ENCODE peak calls at places on chromosomes 7 and 10, in seven cellular contexts. One of them, this sample, is unnamed.

GRCh38 chr7:2104716-2105115 is 128.0 kb downstream of the MAD1L1 start:
- DNase-seq in GM23248: peak; percentile 38
- DNase-seq in non-pigmented ciliary epithelial cell: no peak
- DNase-seq in thyroid gland: no peak
- DNase-seq in AG04450: no peak
- DNase-seq in HepG2: no peak
- DNase-seq in CD4-positive, alpha-beta T cell: no peak
- DNase-seq in this sample: no peak

GRCh38 chr10:95266674-95267095 is 24.1 kb downstream of the PDLIM1 start:
- DNase-seq in GM23248: peak; percentile 94
- DNase-seq in non-pigmented ciliary epithelial cell: peak; percentile 94
- DNase-seq in thyroid gland: no peak
- DNase-seq in AG04450: no peak
- DNase-seq in HepG2: peak; percentile 76
- DNase-seq in CD4-positive, alpha-beta T cell: no peak
- DNase-seq in this sample: peak; percentile 85

GRCh38 chr7:29044529-29044928 is 86.4 kb upstream of the TRIL start:
- DNase-seq in GM23248: peak; percentile 50
- DNase-seq in non-pigmented ciliary epithelial cell: peak; percentile 18
- DNase-seq in thyroid gland: no peak
- DNase-seq in AG04450: no peak
- DNase-seq in HepG2: no peak
- DNase-seq in CD4-positive, alpha-beta T cell: no peak
- DNase-seq in this sample: no peak

GRCh38 chr10:69976795-69977546 is 75.7 kb upstream of the MACROH2A2 start:
- DNase-seq in GM23248: no peak
- DNase-seq in non-pigmented ciliary epithelial cell: no peak
- DNase-seq in thyroid gland: no peak
- DNase-seq in AG04450: no peak
- DNase-seq in HepG2: no peak
- DNase-seq in CD4-positive, alpha-beta T cell: no peak
- DNase-seq in this sample: no peak

GRCh38 chr7:19747740-19748339 is 25.6 kb downstream of the TMEM196 start:
- DNase-seq in GM23248: peak; percentile 59
- DNase-seq in non-pigmented ciliary epithelial cell: no peak
- DNase-seq in thyroid gland: no peak
- DNase-seq in AG04450: no peak
- DNase-seq in HepG2: peak; percentile 32
- DNase-seq in CD4-positive, alpha-beta T cell: no peak
- DNase-seq in this sample: peak; percentile 52

GRCh38 chr10:1184541-1185415 is 128.6 kb downstream of the WDR37 start:
- DNase-seq in GM23248: no peak
- DNase-seq in non-pigmented ciliary epithelial cell: no peak
- DNase-seq in thyroid gland: no peak
- DNase-seq in AG04450: no peak
- DNase-seq in HepG2: no peak
- DNase-seq in CD4-positive, alpha-beta T cell: no peak
- DNase-seq in this sample: no peak

GRCh38 chr7:5867060-5867459 is 13.5 kb upstream of the OCM start:
- DNase-seq in GM23248: no peak
- DNase-seq in non-pigmented ciliary epithelial cell: no peak
- DNase-seq in thyroid gland: no peak
- DNase-seq in AG04450: no peak
- DNase-seq in HepG2: no peak
- DNase-seq in CD4-positive, alpha-beta T cell: no peak
- DNase-seq in this sample: no peak

GRCh38 chr7:18330563-18330962 is 165.0 kb upstream of the HDAC9 start:
- DNase-seq in GM23248: no peak
- DNase-seq in non-pigmented ciliary epithelial cell: no peak
- DNase-seq in thyroid gland: no peak
- DNase-seq in AG04450: no peak
- DNase-seq in HepG2: no peak
- DNase-seq in CD4-positive, alpha-beta T cell: no peak
- DNase-seq in this sample: no peak

GRCh38 chr10:113907166-113907565 is 52.7 kb downstream of the NHLRC2 start:
- DNase-seq in GM23248: peak; percentile 7
- DNase-seq in non-pigmented ciliary epithelial cell: peak; percentile 52
- DNase-seq in thyroid gland: no peak
- DNase-seq in AG04450: no peak
- DNase-seq in HepG2: no peak
- DNase-seq in CD4-positive, alpha-beta T cell: no peak
- DNase-seq in this sample: no peak

GRCh38 chr7:130896898-130897514 is 163.0 kb upstream of the KLF14 start:
- DNase-seq in GM23248: peak; percentile 92
- DNase-seq in non-pigmented ciliary epithelial cell: no peak
- DNase-seq in thyroid gland: peak; percentile 91
- DNase-seq in AG04450: no peak
- DNase-seq in HepG2: peak; percentile 52
- DNase-seq in CD4-positive, alpha-beta T cell: peak; percentile 60
- DNase-seq in this sample: peak; percentile 87

GRCh38 chr7:28178537-28178936 is 2.1 kb downstream of the JAZF1 start:
- DNase-seq in GM23248: peak; percentile 67
- DNase-seq in non-pigmented ciliary epithelial cell: no peak
- DNase-seq in thyroid gland: no peak
- DNase-seq in AG04450: no peak
- DNase-seq in HepG2: no peak
- DNase-seq in CD4-positive, alpha-beta T cell: no peak
- DNase-seq in this sample: no peak

GRCh38 chr10:88565072-88565471 is 18.0 kb downstream of the RNLS start:
- DNase-seq in GM23248: peak; percentile 62
- DNase-seq in non-pigmented ciliary epithelial cell: no peak
- DNase-seq in thyroid gland: no peak
- DNase-seq in AG04450: no peak
- DNase-seq in HepG2: no peak
- DNase-seq in CD4-positive, alpha-beta T cell: no peak
- DNase-seq in this sample: peak; percentile 15

GRCh38 chr10:3372284-3372683 is 199.7 kb upstream of the PITRM1 start:
- DNase-seq in GM23248: peak; percentile 51
- DNase-seq in non-pigmented ciliary epithelial cell: no peak
- DNase-seq in thyroid gland: no peak
- DNase-seq in AG04450: no peak
- DNase-seq in HepG2: no peak
- DNase-seq in CD4-positive, alpha-beta T cell: no peak
- DNase-seq in this sample: no peak

GRCh38 chr10:78302739-78302988 is 269.0 kb downstream of the RPS24 start:
- DNase-seq in GM23248: no peak
- DNase-seq in non-pigmented ciliary epithelial cell: no peak
- DNase-seq in thyroid gland: no peak
- DNase-seq in AG04450: no peak
- DNase-seq in HepG2: no peak
- DNase-seq in CD4-positive, alpha-beta T cell: no peak
- DNase-seq in this sample: no peak

GRCh38 chr10:7829289-7829834 is 11.1 kb downstream of the TAF3 start:
- DNase-seq in GM23248: no peak
- DNase-seq in non-pigmented ciliary epithelial cell: no peak
- DNase-seq in thyroid gland: no peak
- DNase-seq in AG04450: no peak
- DNase-seq in HepG2: no peak
- DNase-seq in CD4-positive, alpha-beta T cell: no peak
- DNase-seq in this sample: no peak

GRCh38 chr7:51009716-51010496 is 227.2 kb upstream of the GRB10 start:
- DNase-seq in GM23248: peak; percentile 54
- DNase-seq in non-pigmented ciliary epithelial cell: no peak
- DNase-seq in thyroid gland: peak; percentile 69
- DNase-seq in AG04450: no peak
- DNase-seq in HepG2: peak; percentile 5
- DNase-seq in CD4-positive, alpha-beta T cell: no peak
- DNase-seq in this sample: no peak

GRCh38 chr7:5532520-5533335 is 109.1 kb upstream of the TNRC18 start:
- DNase-seq in GM23248: peak; percentile 42
- DNase-seq in non-pigmented ciliary epithelial cell: no peak
- DNase-seq in thyroid gland: peak; percentile 84
- DNase-seq in AG04450: no peak
- DNase-seq in HepG2: peak; percentile 66
- DNase-seq in CD4-positive, alpha-beta T cell: no peak
- DNase-seq in this sample: peak; percentile 87

GRCh38 chr7:69527706-69528105 is 70.6 kb upstream of the AUTS2 start:
- DNase-seq in GM23248: no peak
- DNase-seq in non-pigmented ciliary epithelial cell: no peak
- DNase-seq in thyroid gland: no peak
- DNase-seq in AG04450: no peak
- DNase-seq in HepG2: no peak
- DNase-seq in CD4-positive, alpha-beta T cell: no peak
- DNase-seq in this sample: no peak

GRCh38 chr7:22663319-22663718 is 63.7 kb upstream of the IL6 start:
- DNase-seq in GM23248: peak; percentile 78
- DNase-seq in non-pigmented ciliary epithelial cell: no peak
- DNase-seq in thyroid gland: no peak
- DNase-seq in AG04450: no peak
- DNase-seq in HepG2: no peak
- DNase-seq in CD4-positive, alpha-beta T cell: no peak
- DNase-seq in this sample: no peak

GRCh38 chr7:53246974-53247373 is 211.5 kb downstream of the POM121L12 start:
- DNase-seq in GM23248: no peak
- DNase-seq in non-pigmented ciliary epithelial cell: no peak
- DNase-seq in thyroid gland: no peak
- DNase-seq in AG04450: no peak
- DNase-seq in HepG2: no peak
- DNase-seq in CD4-positive, alpha-beta T cell: no peak
- DNase-seq in this sample: no peak

GRCh38 chr10:83233691-83234090 is 905.6 kb upstream of the GHITM start:
- DNase-seq in GM23248: no peak
- DNase-seq in non-pigmented ciliary epithelial cell: no peak
- DNase-seq in thyroid gland: no peak
- DNase-seq in AG04450: no peak
- DNase-seq in HepG2: no peak
- DNase-seq in CD4-positive, alpha-beta T cell: no peak
- DNase-seq in this sample: no peak

GRCh38 chr10:85741626-85742300 is 624.8 kb downstream of the GRID1 start:
- DNase-seq in GM23248: no peak
- DNase-seq in non-pigmented ciliary epithelial cell: no peak
- DNase-seq in thyroid gland: no peak
- DNase-seq in AG04450: no peak
- DNase-seq in HepG2: no peak
- DNase-seq in CD4-positive, alpha-beta T cell: no peak
- DNase-seq in this sample: no peak

GRCh38 chr7:107972075-107972482 is 30.9 kb downstream of the LAMB1 start:
- DNase-seq in GM23248: peak; percentile 84
- DNase-seq in non-pigmented ciliary epithelial cell: no peak
- DNase-seq in thyroid gland: no peak
- DNase-seq in AG04450: peak; percentile 70
- DNase-seq in HepG2: peak; percentile 91
- DNase-seq in CD4-positive, alpha-beta T cell: no peak
- DNase-seq in this sample: peak; percentile 71

GRCh38 chr10:128688154-128688553 is 561.9 kb upstream of the MKI67 start:
- DNase-seq in GM23248: no peak
- DNase-seq in non-pigmented ciliary epithelial cell: no peak
- DNase-seq in thyroid gland: no peak
- DNase-seq in AG04450: no peak
- DNase-seq in HepG2: no peak
- DNase-seq in CD4-positive, alpha-beta T cell: no peak
- DNase-seq in this sample: no peak

GRCh38 chr10:14560794-14561765 is 213.6 kb downstream of the FAM107B start:
- DNase-seq in GM23248: no peak
- DNase-seq in non-pigmented ciliary epithelial cell: no peak
- DNase-seq in thyroid gland: no peak
- DNase-seq in AG04450: no peak
- DNase-seq in HepG2: no peak
- DNase-seq in CD4-positive, alpha-beta T cell: no peak
- DNase-seq in this sample: no peak